ENCODE peak calls at places on chromosomes 11 and 22, in eight cellular contexts. One of them, this sample, is unnamed.

GRCh38 chr11:105268404-105269062 is 129.0 kb upstream of the CARD18 start:
- DNase-seq in A549: no peak
- DNase-seq in left ventricle myocardium superior: no peak
- DNase-seq in naive thymus-derived CD8-positive, alpha-beta T cell: no peak
- DNase-seq in NCI-H1092 treated with DMSO at 0.1 percent for 48 hours: no peak
- DNase-seq in activated CD4-positive, CD25-positive, alpha-beta regulatory T cell treated with anti-CD3 and anti-CD28 coated beads, Interleukin-2, amount 50 U/mL, for 72 hours: no peak
- DNase-seq in activated CD4-positive, alpha-beta T cell treated with anti-CD3 and anti-CD28 coated beads, Interleukin-2, amount 10 ng/mL, durations not matched to agents 7 days and 5 days: no peak
- DNase-seq in KBM-7: no peak
- DNase-seq in this sample: no peak

GRCh38 chr11:84819561-84819960 is 807.6 kb downstream of the DLG2 start:
- DNase-seq in naive thymus-derived CD8-positive, alpha-beta T cell: no peak
- DNase-seq in activated CD4-positive, CD25-positive, alpha-beta regulatory T cell treated with anti-CD3 and anti-CD28 coated beads, Interleukin-2, amount 50 U/mL, for 72 hours: no peak
- DNase-seq in KBM-7: no peak
- DNase-seq in A549: no peak
- DNase-seq in NCI-H1092 treated with DMSO at 0.1 percent for 48 hours: no peak
- DNase-seq in left ventricle myocardium superior: no peak
- DNase-seq in activated CD4-positive, alpha-beta T cell treated with anti-CD3 and anti-CD28 coated beads, Interleukin-2, amount 10 ng/mL, durations not matched to agents 7 days and 5 days: no peak
- DNase-seq in this sample: no peak

GRCh38 chr22:38947321-38948112 is 9.9 kb upstream of the APOBEC3A start:
- DNase-seq in left ventricle myocardium superior: no peak
- DNase-seq in KBM-7: no peak
- DNase-seq in activated CD4-positive, CD25-positive, alpha-beta regulatory T cell treated with anti-CD3 and anti-CD28 coated beads, Interleukin-2, amount 50 U/mL, for 72 hours: no peak
- DNase-seq in A549: no peak
- DNase-seq in naive thymus-derived CD8-positive, alpha-beta T cell: no peak
- DNase-seq in NCI-H1092 treated with DMSO at 0.1 percent for 48 hours: no peak
- DNase-seq in activated CD4-positive, alpha-beta T cell treated with anti-CD3 and anti-CD28 coated beads, Interleukin-2, amount 10 ng/mL, durations not matched to agents 7 days and 5 days: no peak
- DNase-seq in this sample: no peak

GRCh38 chr11:118215262-118215661 is 9.5 kb downstream of the JAML start:
- DNase-seq in left ventricle myocardium superior: no peak
- DNase-seq in KBM-7: no peak
- DNase-seq in naive thymus-derived CD8-positive, alpha-beta T cell: peak
- DNase-seq in NCI-H1092 treated with DMSO at 0.1 percent for 48 hours: no peak
- DNase-seq in activated CD4-positive, CD25-positive, alpha-beta regulatory T cell treated with anti-CD3 and anti-CD28 coated beads, Interleukin-2, amount 50 U/mL, for 72 hours: no peak
- DNase-seq in A549: no peak
- DNase-seq in activated CD4-positive, alpha-beta T cell treated with anti-CD3 and anti-CD28 coated beads, Interleukin-2, amount 10 ng/mL, durations not matched to agents 7 days and 5 days: peak
- DNase-seq in this sample: no peak

GRCh38 chr11:8593935-8594909 is at the start of gene STK33:
- DNase-seq in activated CD4-positive, CD25-positive, alpha-beta regulatory T cell treated with anti-CD3 and anti-CD28 coated beads, Interleukin-2, amount 50 U/mL, for 72 hours: peak
- DNase-seq in A549: peak
- DNase-seq in left ventricle myocardium superior: peak
- DNase-seq in KBM-7: peak
- DNase-seq in NCI-H1092 treated with DMSO at 0.1 percent for 48 hours: peak
- DNase-seq in naive thymus-derived CD8-positive, alpha-beta T cell: peak
- DNase-seq in activated CD4-positive, alpha-beta T cell treated with anti-CD3 and anti-CD28 coated beads, Interleukin-2, amount 10 ng/mL, durations not matched to agents 7 days and 5 days: peak
- DNase-seq in this sample: no peak

GRCh38 chr11:120775986-120776682 is 247.8 kb upstream of the TBCEL start:
- DNase-seq in A549: no peak
- DNase-seq in activated CD4-positive, CD25-positive, alpha-beta regulatory T cell treated with anti-CD3 and anti-CD28 coated beads, Interleukin-2, amount 50 U/mL, for 72 hours: no peak
- DNase-seq in naive thymus-derived CD8-positive, alpha-beta T cell: no peak
- DNase-seq in NCI-H1092 treated with DMSO at 0.1 percent for 48 hours: no peak
- DNase-seq in left ventricle myocardium superior: no peak
- DNase-seq in activated CD4-positive, alpha-beta T cell treated with anti-CD3 and anti-CD28 coated beads, Interleukin-2, amount 10 ng/mL, durations not matched to agents 7 days and 5 days: no peak
- DNase-seq in KBM-7: no peak
- DNase-seq in this sample: no peak

GRCh38 chr11:27213232-27213660 is 149.8 kb downstream of the CCDC34 start:
- DNase-seq in activated CD4-positive, alpha-beta T cell treated with anti-CD3 and anti-CD28 coated beads, Interleukin-2, amount 10 ng/mL, durations not matched to agents 7 days and 5 days: no peak
- DNase-seq in A549: no peak
- DNase-seq in KBM-7: no peak
- DNase-seq in left ventricle myocardium superior: no peak
- DNase-seq in naive thymus-derived CD8-positive, alpha-beta T cell: no peak
- DNase-seq in NCI-H1092 treated with DMSO at 0.1 percent for 48 hours: peak
- DNase-seq in activated CD4-positive, CD25-positive, alpha-beta regulatory T cell treated with anti-CD3 and anti-CD28 coated beads, Interleukin-2, amount 50 U/mL, for 72 hours: no peak
- DNase-seq in this sample: peak

GRCh38 chr11:84819128-84819527 is 808.0 kb downstream of the DLG2 start:
- DNase-seq in activated CD4-positive, CD25-positive, alpha-beta regulatory T cell treated with anti-CD3 and anti-CD28 coated beads, Interleukin-2, amount 50 U/mL, for 72 hours: no peak
- DNase-seq in activated CD4-positive, alpha-beta T cell treated with anti-CD3 and anti-CD28 coated beads, Interleukin-2, amount 10 ng/mL, durations not matched to agents 7 days and 5 days: no peak
- DNase-seq in naive thymus-derived CD8-positive, alpha-beta T cell: no peak
- DNase-seq in NCI-H1092 treated with DMSO at 0.1 percent for 48 hours: no peak
- DNase-seq in A549: no peak
- DNase-seq in left ventricle myocardium superior: no peak
- DNase-seq in KBM-7: no peak
- DNase-seq in this sample: no peak

GRCh38 chr11:92658733-92659132 is 310.7 kb upstream of the MTNR1B start:
- DNase-seq in A549: no peak
- DNase-seq in activated CD4-positive, alpha-beta T cell treated with anti-CD3 and anti-CD28 coated beads, Interleukin-2, amount 10 ng/mL, durations not matched to agents 7 days and 5 days: no peak
- DNase-seq in KBM-7: no peak
- DNase-seq in left ventricle myocardium superior: no peak
- DNase-seq in naive thymus-derived CD8-positive, alpha-beta T cell: no peak
- DNase-seq in NCI-H1092 treated with DMSO at 0.1 percent for 48 hours: no peak
- DNase-seq in activated CD4-positive, CD25-positive, alpha-beta regulatory T cell treated with anti-CD3 and anti-CD28 coated beads, Interleukin-2, amount 50 U/mL, for 72 hours: no peak
- DNase-seq in this sample: no peak

GRCh38 chr11:36091256-36091811 is 147.5 kb downstream of the LDLRAD3 start:
- DNase-seq in A549: no peak
- DNase-seq in naive thymus-derived CD8-positive, alpha-beta T cell: no peak
- DNase-seq in NCI-H1092 treated with DMSO at 0.1 percent for 48 hours: no peak
- DNase-seq in left ventricle myocardium superior: no peak
- DNase-seq in activated CD4-positive, CD25-positive, alpha-beta regulatory T cell treated with anti-CD3 and anti-CD28 coated beads, Interleukin-2, amount 50 U/mL, for 72 hours: no peak
- DNase-seq in activated CD4-positive, alpha-beta T cell treated with anti-CD3 and anti-CD28 coated beads, Interleukin-2, amount 10 ng/mL, durations not matched to agents 7 days and 5 days: no peak
- DNase-seq in KBM-7: peak
- DNase-seq in this sample: peak

This sample was measured in non-pigmented ciliary epithelial cell.